ENCODE peak calls at places on chromosomes 4 and X, in four cellular contexts. U is GM12878, K is HEK293T, G is K562. O is an unnamed sample.
A peak's percentile ranks its signal among the peaks of the same experiment; 100 is the strongest.

GRCh38 chrX:136906921-136907510 is 26.5 kb upstream of the RBMX start:
- DNase-seq in G (no peak), K (no peak), U (no peak), O (no peak)

GRCh38 chrX:153878969-153879653 is 6.9 kb downstream of the L1CAM start:
- DNase-seq in G (no peak), U (no peak), K (no peak), O (no peak)

GRCh38 chrX:135295238-135295943 is 13.9 kb upstream of the ETDC start:
- DNase-seq in K (no peak), G (no peak), U (peak; percentile 9), O (no peak)

GRCh38 chr4:11106769-11107168 is 321.9 kb downstream of the HS3ST1 start:
- DNase-seq in U (no peak), G (no peak), K (no peak), O (no peak)

GRCh38 chrX:150370589-150371312 is 7.6 kb downstream of the MAMLD1 start:
- DNase-seq in K (no peak), G (no peak), U (no peak), O (no peak)

GRCh38 chrX:54029543-54030143 is 14.6 kb downstream of the PHF8 start:
- DNase-seq in G (no peak), U (no peak), K (no peak), O (no peak)

GRCh38 chr4:3254302-3255131 is 5.6 kb downstream of the MSANTD1 start:
- DNase-seq in G (no peak), U (no peak), K (no peak), O (no peak)

GRCh38 chrX:142251665-142252064 is 46.6 kb upstream of the MAGEC2 start:
- DNase-seq in G (no peak), K (no peak), U (no peak), O (no peak)

GRCh38 chrX:6184900-6185515 is 43.7 kb downstream of the NLGN4X start:
- DNase-seq in G (no peak), K (no peak), U (no peak), O (no peak)

GRCh38 chr4:135598151-135598550 is 1396.6 kb upstream of the PABPC4L start:
- DNase-seq in G (no peak), U (no peak), K (no peak), O (no peak)

GRCh38 chrX:67415937-67416336 is 127.9 kb upstream of the AR start:
- DNase-seq in G (no peak), K (no peak), U (no peak), O (no peak)

GRCh38 chr4:18945464-18945863 is 923.9 kb upstream of the LCORL start:
- DNase-seq in U (no peak), G (no peak), K (no peak), O (no peak)
- TF ChIP-seq TARDBP in U (no peak), G (no peak), K (no peak), O (no peak)

DNA sequence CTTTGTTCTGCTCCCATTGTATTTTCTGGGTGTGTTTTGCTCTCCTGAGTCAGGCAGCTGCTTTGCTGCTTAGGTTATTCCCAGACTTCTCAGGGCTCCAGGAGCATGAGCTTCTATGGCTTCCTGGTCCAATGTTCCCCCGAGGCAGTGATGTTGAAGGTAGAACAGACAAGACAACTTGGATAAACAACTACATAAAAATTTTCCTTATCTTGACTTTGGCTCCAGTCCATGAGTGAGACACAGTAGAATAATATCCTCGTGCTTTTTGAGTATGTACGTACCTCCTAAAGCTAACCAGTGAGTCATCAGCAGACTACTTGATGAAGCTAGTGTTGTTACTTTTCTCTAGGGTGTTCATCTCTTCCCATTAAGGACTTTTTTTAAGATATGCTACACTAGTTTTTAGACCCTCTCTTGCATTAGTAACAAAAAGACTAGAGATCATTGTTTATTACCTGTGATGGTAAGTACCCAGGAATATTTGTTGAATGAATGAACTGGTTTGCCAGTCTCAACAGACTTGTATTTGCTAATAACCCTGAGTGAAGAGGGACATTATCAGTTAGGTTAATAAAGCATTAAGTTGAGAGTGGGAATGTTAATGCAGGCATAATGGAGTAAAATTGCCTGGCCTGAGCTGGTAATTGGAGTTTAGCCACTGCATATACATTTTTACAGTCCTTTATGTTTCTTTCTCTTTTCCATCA is 131.9 kb downstream of the FHIP1A start:
- DNase-seq in G (no peak), U (no peak), K (peak; percentile 13), O (no peak)
- TF ChIP-seq TARDBP in G (no peak), U (no peak), K (no peak), O (no peak)

GRCh38 chr4:44988011-44988410 is 261.7 kb upstream of the GNPDA2 start:
- DNase-seq in K (no peak), U (no peak), G (no peak), O (no peak)
- TF ChIP-seq TARDBP in K (no peak), U (no peak), G (no peak), O (no peak)

DNA sequence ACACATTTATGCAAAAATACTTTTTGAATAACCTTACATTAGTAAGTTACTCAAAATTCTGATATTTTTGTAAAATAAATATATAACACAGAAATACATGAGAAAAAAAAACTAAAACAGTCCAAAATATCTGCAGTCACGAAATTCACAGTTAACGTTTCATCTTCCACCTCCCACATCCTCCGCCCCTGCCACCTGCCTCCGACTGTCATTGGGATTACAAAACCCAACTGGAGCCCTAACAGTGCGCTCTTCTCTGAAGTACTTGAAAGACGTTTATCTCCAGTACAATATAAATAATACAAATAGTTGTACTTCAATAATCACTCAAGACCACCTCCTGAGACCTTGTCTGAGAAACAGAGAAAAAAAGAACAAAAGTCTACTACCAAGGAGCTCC is 280.7 kb downstream of the PPP3CA start:
- DNase-seq in K (no peak), G (no peak), U (no peak), O (no peak)
- TF ChIP-seq TARDBP in K (no peak), G (no peak), U (no peak), O (no peak)

GRCh38 chrX:21744721-21745120 is 13.2 kb downstream of the SMPX start:
- DNase-seq in G (no peak), K (no peak), U (no peak), O (no peak)

GRCh38 chrX:21747523-21747922 is 10.4 kb downstream of the SMPX start:
- DNase-seq in K (no peak), U (no peak), G (no peak), O (no peak)

GRCh38 chrX:21748235-21748634 is 9.7 kb downstream of the SMPX start:
- DNase-seq in U (no peak), K (no peak), G (no peak), O (no peak)

GRCh38 chrX:21744060-21744459 is 13.9 kb downstream of the SMPX start:
- DNase-seq in G (no peak), U (no peak), K (no peak), O (no peak)

DNA sequence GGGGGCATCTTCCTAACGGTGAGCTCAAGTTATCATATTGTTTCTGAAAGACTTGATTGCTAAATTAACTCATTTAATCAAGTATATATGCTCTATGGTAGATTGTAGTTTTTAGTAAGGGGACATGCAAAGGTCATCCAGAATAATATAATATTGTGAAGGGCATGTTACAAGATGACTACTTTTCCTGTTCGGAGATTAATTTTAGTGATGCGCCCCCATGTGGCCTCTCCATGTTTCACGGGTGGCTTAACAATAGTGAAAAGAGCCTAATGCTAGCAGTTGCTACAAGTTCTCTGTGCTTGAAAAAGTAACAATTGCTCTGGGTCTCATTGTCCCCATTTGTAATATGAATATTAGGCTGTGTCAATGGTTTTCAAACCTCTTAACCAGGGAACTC is 12.2 kb downstream of the SMPX start:
- DNase-seq in G (peak; percentile 18), K (peak; percentile 28), U (no peak), O (no peak)
- TF ChIP-seq TARDBP in G (no peak), K (no peak), U (no peak), O (no peak)

DNA sequence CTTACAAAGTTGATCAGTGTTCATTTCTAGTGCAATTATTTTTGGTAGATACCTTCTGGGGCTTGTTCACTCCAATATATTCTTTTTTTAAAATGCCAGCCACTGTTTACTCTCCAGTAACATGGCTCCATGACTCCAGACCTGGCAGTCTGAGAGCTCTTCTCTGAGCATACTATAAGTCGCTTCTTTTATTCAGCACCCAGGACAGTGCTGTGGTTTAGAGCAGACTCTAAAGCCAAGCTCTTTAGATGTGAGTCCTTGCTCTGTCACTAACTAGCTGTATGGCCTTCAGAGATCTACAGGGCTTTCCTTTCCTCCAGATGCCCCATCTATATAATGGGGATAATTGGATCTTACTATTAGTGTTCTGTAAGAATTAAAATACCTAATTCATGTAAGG is 200.2 kb upstream of the FAM241A start:
- DNase-seq in U (no peak), G (no peak), K (no peak), O (no peak)
- TF ChIP-seq TARDBP in U (no peak), G (no peak), K (no peak), O (no peak)

DNA sequence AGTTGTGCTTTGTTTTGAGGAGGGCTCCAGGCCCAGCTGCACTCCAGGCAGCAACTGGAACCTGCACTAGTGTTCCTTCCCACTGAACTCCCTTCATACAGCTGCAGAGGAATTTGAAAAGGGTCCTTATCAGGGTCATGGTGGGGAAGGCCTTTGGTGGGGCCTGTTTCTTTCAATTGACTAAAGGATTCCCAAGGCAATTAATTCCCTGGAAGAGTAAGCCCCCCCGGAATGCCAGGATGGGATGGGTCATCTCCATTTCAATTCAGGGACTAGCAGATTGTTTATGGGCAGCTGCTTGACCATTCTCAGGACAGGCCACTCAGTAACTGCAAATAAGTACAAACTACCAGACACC is 45.3 kb downstream of the TSC22D3 start:
- DNase-seq in K (no peak), U (no peak), G (no peak), O (no peak)
- TF ChIP-seq TARDBP in K (no peak), U (no peak), G (no peak), O (no peak)

DNA sequence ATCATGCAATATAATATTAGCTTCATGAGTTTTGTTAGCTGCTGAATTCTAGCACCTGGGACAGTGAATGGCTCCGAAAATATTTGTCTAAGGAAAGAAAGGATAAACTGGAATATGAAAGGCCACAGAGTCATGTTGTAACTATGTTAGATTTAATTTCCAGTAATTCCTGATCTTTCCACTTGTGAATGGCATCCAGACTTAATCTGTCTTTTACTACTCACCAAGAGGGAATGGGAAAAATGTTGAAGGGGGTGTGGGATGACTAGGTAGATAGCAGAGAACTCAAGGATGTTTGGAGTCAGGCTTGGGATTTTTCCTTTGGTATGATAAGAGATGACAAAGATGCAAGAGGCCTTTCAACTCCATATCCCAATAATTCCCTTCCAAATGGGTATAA is 9.4 kb downstream of the ADH6 start:
- DNase-seq in K (no peak), U (no peak), G (no peak), O (no peak)
- TF ChIP-seq TARDBP in K (no peak), U (no peak), G (no peak), O (no peak)